ENCODE peak calls at places on chromosomes 13 and 19, in nine cellular contexts. K is stomach, A is MM.1S, M is IMR-90, S is left lung, F is PC-3, E is AG04450, O is SK-N-SH, G is Karpas-422. B is an unnamed sample. For H3K27me3 and H3K9me3, the result is how much of the 10 kb centered on the place peaks cover.

GRCh38 chr13:97743946-97744345 is 209.5 kb upstream of the IPO5 start:
- DNase-seq in M (no peak), S (no peak), O (no peak), G (no peak), A (no peak), E (no peak), K (no peak), F (no peak), B (no peak)

GRCh38 chr13:67408823-67409222 is 178.7 kb upstream of the PCDH9 start:
- DNase-seq in F (no peak), K (no peak), O (no peak), A (no peak), G (no peak), M (no peak), E (no peak), S (peak), B (no peak)

GRCh38 chr13:45224181-45224580 is 23.3 kb upstream of the KCTD4 start:
- DNase-seq in E (no peak), G (no peak), K (no peak), M (peak), F (no peak), S (no peak), O (no peak), A (no peak), B (peak)

GRCh38 chr13:23859455-23859854 is 29.7 kb downstream of the MIPEP start:
- DNase-seq in S (no peak), K (no peak), A (no peak), G (no peak), E (no peak), M (no peak), F (peak), O (no peak), B (no peak)

GRCh38 chr13:91922969-91923592 is 524.7 kb downstream of the GPC5 start:
- DNase-seq in S (no peak), G (no peak), O (peak), M (no peak), A (no peak), K (no peak), F (no peak), E (no peak), B (no peak)

GRCh38 chr13:59442946-59443345 is 720.8 kb downstream of the DIAPH3 start:
- DNase-seq in A (no peak), K (no peak), M (peak), E (no peak), G (no peak), O (no peak), S (no peak), F (no peak), B (no peak)

GRCh38 chr13:112462408-112462807 is 86.3 kb downstream of the SPACA7 start:
- DNase-seq in A (no peak), S (no peak), K (no peak), M (no peak), G (no peak), F (no peak), E (no peak), O (no peak), B (no peak)

GRCh38 chr13:70893832-70894231 is 785.6 kb upstream of the KLHL1 start:
- DNase-seq in M (no peak), A (peak), G (no peak), E (no peak), O (no peak), F (no peak), K (no peak), S (no peak), B (no peak)

GRCh38 chr13:25958983-25959382 is 92.8 kb downstream of the SHISA2 start:
- DNase-seq in A (no peak), F (no peak), M (no peak), G (no peak), K (no peak), E (no peak), S (no peak), O (no peak), B (no peak)

GRCh38 chr13:105465745-105466144 is 1069.7 kb downstream of the EFNB2 start:
- DNase-seq in K (no peak), F (no peak), S (no peak), A (no peak), M (no peak), O (no peak), E (no peak), G (no peak), B (no peak)

GRCh38 chr13:44241638-44242037 is 132.0 kb upstream of the SERP2 start:
- DNase-seq in G (no peak), F (no peak), M (no peak), K (no peak), O (no peak), S (no peak), A (no peak), E (no peak), B (no peak)

GRCh38 chr13:68076046-68076445 is 845.9 kb upstream of the PCDH9 start:
- DNase-seq in E (no peak), G (no peak), F (no peak), A (no peak), M (no peak), K (no peak), O (no peak), S (no peak), B (no peak)

GRCh38 chr19:1568320-1569019 is at the start of gene MEX3D:
- DNase-seq in E (no peak), S (peak), A (peak), G (peak), M (peak), F (peak), K (peak), O (peak), B (peak)

GRCh38 chr19:6047741-6048231 is 62.5 kb downstream of the RFX2 start:
- DNase-seq in A (peak), G (peak), S (no peak), E (no peak), M (peak), F (peak), K (no peak), O (peak), B (peak)

GRCh38 chr13:65264066-65264465 is 1966.1 kb downstream of the PCDH9 start:
- DNase-seq in O (no peak), G (no peak), S (peak), K (no peak), E (no peak), M (no peak), A (no peak), F (no peak), B (no peak)

GRCh38 chr13:57527114-57527770 is 104.3 kb upstream of the PCDH17 start:
- DNase-seq in F (no peak), S (no peak), A (no peak), M (no peak), O (no peak), K (no peak), E (no peak), G (no peak), B (no peak)

GRCh38 chr19:45405435-45406164 is 731 bp upstream of the PPP1R13L start:
- DNase-seq in A (peak), F (peak), S (peak), O (peak), E (no peak), K (peak), G (peak), M (peak), B (peak)

DNA sequence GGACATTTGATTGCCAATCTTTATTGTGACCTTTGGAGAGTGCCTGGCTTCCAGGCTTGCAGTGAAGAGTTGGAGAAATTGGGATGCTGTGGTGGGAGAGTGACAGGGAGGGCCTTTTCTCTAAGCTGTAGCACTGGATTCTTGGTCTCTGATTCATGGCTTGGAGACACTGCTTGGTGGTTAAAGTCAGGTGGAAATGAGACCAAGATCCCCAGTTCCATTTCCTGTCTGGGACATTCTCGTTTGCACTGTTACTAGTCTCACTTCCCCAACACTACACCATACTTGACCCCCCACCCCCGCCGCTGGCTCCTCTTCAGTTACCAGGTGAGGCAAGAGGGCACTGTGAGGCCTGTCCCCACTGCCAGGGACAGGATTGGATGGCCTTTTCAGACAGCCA is 2.9 kb downstream of the SUPT5H start:
- DNase-seq in K (no peak), G (peak), F (peak), S (no peak), E (no peak), M (peak), O (no peak), A (peak), B (no peak)
- H3K4me3 ChIP-seq in K (no peak), G (peak), F (peak), S (no peak), E (no peak), M (no peak), O (no peak), A (no peak), B (no peak)

GRCh38 chr19:47890865-47891621 is 4.9 kb upstream of the SULT2A1 start:
- DNase-seq in S (no peak), O (no peak), M (no peak), F (no peak), G (no peak), A (no peak), E (no peak), K (no peak), B (no peak)
- H3K27me3 ChIP-seq in S (under half), O (under half), M (under half), F (under half), G (under half), A (half or more), E (under half), K (under half), B (under half)

GRCh38 chr19:57165846-57166245 is 1.4 kb downstream of the DUXA start:
- DNase-seq in S (no peak), G (no peak), A (no peak), F (peak), K (no peak), E (no peak), M (no peak), O (no peak), B (no peak)

GRCh38 chr19:57167385-57167784 is at the start of gene DUXA:
- DNase-seq in F (no peak), E (no peak), M (no peak), S (no peak), K (no peak), G (no peak), O (no peak), A (no peak), B (no peak)

DNA sequence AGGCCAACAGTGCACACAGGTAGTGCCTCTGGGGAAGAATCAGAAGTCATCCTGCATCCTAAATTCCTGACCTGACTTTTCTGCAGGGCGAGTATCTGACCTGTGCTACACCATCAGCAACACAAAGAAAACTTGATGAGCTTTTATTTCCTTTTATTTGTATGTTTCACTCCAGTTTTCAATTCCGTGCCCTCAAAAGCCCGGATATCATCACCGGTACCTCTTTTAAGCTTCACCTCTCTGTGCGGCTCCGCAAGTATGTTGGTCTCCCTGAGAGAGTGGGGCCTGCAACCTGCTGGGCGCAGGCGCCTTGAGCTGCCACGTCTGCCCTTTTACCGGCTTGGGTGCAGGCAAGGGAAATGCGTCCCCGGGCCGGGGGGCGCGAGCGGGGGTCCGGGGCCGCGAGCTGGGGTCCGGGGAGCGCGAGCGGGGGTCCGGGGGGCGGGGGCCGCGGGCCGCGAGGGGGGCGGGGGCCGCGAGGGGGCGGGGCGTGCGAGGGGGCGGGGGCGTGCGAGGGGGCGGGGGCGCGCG is 4.3 kb upstream of the DUXA start:
- DNase-seq in F (peak), K (no peak), S (peak), A (no peak), E (no peak), O (peak), G (peak), M (peak), B (peak)
- H3K9me3 ChIP-seq in F (under half), K (under half), S (under half), A (under half), E (under half), O (under half), G (under half), M (under half), B (under half)

DNA sequence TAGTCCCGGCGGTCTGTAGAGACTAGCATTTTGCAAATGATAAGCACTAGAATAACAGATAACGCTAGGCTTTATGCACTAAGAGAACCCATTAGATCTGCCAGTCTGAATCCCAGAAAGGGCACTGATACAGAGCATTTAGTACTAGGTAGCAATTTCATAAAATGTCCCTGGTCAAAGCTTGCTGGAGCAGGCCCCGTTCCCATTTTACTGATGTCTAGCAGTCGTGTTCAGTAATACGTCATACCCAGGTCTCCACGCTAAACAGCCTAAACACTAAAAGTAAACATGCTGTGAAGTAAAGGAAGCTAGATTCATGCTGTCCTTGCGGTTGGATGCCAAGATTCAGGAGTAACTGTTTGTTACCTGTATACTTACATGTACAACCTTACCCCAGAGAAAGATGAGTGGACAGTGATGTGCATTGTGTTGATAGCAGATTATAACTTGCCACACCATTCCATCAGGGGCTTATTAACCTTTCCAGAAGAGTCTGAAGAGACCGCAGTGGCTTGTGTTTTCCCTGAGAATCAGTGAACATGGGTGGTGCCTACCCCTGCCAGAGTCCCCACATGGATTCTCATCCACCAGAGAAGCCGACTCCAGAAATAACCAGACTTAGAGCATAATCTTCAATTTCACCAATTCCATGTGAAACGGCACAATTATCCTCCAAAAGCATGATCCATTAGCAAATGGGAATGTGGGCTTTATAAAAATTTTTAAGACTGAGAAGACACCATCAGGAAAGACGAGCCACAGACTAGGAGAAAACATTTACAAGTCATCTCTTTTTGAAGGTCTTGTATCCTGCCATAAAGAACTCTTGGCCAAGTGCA is 3.4 kb upstream of the RPS11 start:
- DNase-seq in G (peak), A (peak), M (peak), S (no peak), F (peak), K (no peak), E (no peak), O (no peak), B (no peak)
- H3K4me3 ChIP-seq in G (no peak), A (no peak), M (no peak), S (no peak), F (no peak), K (no peak), E (no peak), O (no peak), B (no peak)

GRCh38 chr13:51477149-51477548 is 24.3 kb upstream of the INTS6 start:
- DNase-seq in E (no peak), O (no peak), K (no peak), M (no peak), A (no peak), G (no peak), F (no peak), S (no peak), B (no peak)
- H3K27me3 ChIP-seq in E (under half), O (under half), K (under half), M (under half), A (under half), G (under half), F (under half), S (under half), B (under half)

DNA sequence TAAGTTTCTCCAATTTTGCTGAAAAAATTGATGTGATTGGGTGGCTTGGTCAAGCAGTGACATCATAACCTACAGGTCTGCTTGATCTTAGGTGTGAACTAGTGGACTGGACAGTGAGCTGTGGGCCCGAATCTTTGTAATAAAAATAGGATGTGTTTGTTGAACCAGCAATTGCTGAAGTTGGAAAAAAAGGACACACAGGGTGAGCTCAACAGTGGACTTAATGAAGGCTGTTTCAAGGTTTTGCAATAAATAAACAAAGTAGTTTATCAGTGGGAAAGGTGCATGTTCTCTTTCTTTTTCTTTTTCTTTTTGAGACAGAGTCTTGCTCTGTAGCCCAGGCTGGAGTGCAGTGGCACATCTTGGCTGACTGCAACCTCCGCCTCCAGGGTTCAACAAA is 30.3 kb upstream of the ZNF726 start:
- DNase-seq in A (no peak), O (no peak), G (no peak), E (no peak), S (no peak), K (no peak), M (no peak), F (no peak), B (no peak)
- H3K9me3 ChIP-seq in A (under half), O (under half), G (under half), E (under half), S (under half), K (half or more), M (under half), F (under half), B (under half)

DNA sequence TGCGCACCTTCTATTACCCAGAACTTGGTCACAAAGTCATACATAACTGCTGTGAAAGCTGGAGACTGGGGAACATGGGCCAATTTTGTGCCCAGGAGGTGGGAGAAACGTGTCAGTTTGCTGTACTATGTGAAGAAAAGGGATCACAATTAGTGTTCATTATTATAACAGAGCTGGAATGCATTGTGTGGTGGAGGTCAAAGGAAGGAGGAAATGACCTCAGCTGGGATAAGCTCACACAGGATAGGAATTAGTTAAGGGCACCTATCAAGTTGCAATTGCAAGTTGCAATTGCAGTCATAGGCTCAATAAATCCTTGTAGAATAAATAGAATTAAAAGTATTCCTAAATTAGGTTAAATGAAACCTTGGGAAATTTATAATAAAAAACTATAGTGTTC is 103.9 kb upstream of the OBI1 start:
- DNase-seq in F (no peak), A (no peak), K (no peak), O (no peak), G (no peak), S (no peak), M (no peak), E (no peak), B (no peak)
- H3K4me3 ChIP-seq in F (no peak), A (no peak), K (no peak), O (no peak), G (no peak), S (no peak), M (no peak), E (no peak), B (no peak)

GRCh38 chr13:51259359-51259645 is 37.1 kb downstream of the FAM124A start:
- DNase-seq in A (no peak), F (no peak), G (no peak), S (no peak), M (no peak), O (no peak), K (no peak), E (no peak), B (no peak)

GRCh38 chr13:51261610-51262249 is 39.5 kb downstream of the FAM124A start:
- DNase-seq in E (no peak), A (no peak), S (no peak), M (no peak), K (no peak), O (no peak), F (no peak), G (no peak), B (no peak)

GRCh38 chr13:51262501-51263211 is 40.5 kb downstream of the FAM124A start:
- DNase-seq in K (no peak), E (no peak), G (peak), F (no peak), S (no peak), M (no peak), A (no peak), O (no peak), B (no peak)

GRCh38 chr13:51258612-51259358 is 36.6 kb downstream of the FAM124A start:
- DNase-seq in F (no peak), S (no peak), O (no peak), M (no peak), K (no peak), G (peak), A (no peak), E (no peak), B (no peak)

GRCh38 chr13:51260154-51260553 is 38.0 kb downstream of the FAM124A start:
- DNase-seq in A (no peak), F (no peak), K (no peak), M (no peak), E (no peak), S (no peak), O (peak), G (no peak), B (no peak)
- H3K27me3 ChIP-seq in A (under half), F (under half), K (under half), M (under half), E (under half), S (under half), O (under half), G (under half), B (under half)

GRCh38 chr13:19172647-19173030 is 9.0 kb downstream of the TUBA3C start:
- DNase-seq in F (no peak), A (no peak), M (no peak), K (no peak), S (no peak), G (no peak), E (no peak), O (no peak), B (no peak)
- H3K9me3 ChIP-seq in F (under half), A (under half), M (under half), K (under half), S (under half), G (under half), E (half or more), O (under half), B (under half)